ENCODE peak calls at places on chromosomes 13 and 19, in nine cellular contexts. One of them, this sample, is unnamed. For H3K4me1, the result is how much of the 10 kb centered on the place peaks cover.

GRCh38 chr19:1168877-1169791 is 4.9 kb downstream of the SBNO2 start:
- DNase-seq in small intestine: no peak
- DNase-seq in GM12878: no peak
- DNase-seq in right atrium auricular region: no peak
- DNase-seq in neuronal stem cell: no peak
- DNase-seq in suprapubic skin: peak
- DNase-seq in uterus: peak
- DNase-seq in thoracic aorta: no peak
- DNase-seq in aorta: no peak
- DNase-seq in this sample: no peak

GRCh38 chr13:43516401-43516826 is 270.4 kb downstream of the ENOX1 start:
- DNase-seq in small intestine: no peak
- DNase-seq in GM12878: no peak
- DNase-seq in right atrium auricular region: no peak
- DNase-seq in neuronal stem cell: no peak
- DNase-seq in suprapubic skin: no peak
- DNase-seq in uterus: peak
- DNase-seq in thoracic aorta: no peak
- DNase-seq in aorta: no peak
- DNase-seq in this sample: no peak

GRCh38 chr13:102312841-102313240 is 89.0 kb downstream of the FGF14 start:
- DNase-seq in small intestine: no peak
- DNase-seq in GM12878: no peak
- DNase-seq in right atrium auricular region: no peak
- DNase-seq in neuronal stem cell: no peak
- DNase-seq in suprapubic skin: no peak
- DNase-seq in uterus: no peak
- DNase-seq in thoracic aorta: no peak
- DNase-seq in aorta: no peak
- DNase-seq in this sample: no peak

GRCh38 chr19:19543640-19544039 is 5.6 kb downstream of the CILP2 start:
- DNase-seq in small intestine: no peak
- DNase-seq in GM12878: no peak
- DNase-seq in right atrium auricular region: no peak
- DNase-seq in neuronal stem cell: no peak
- DNase-seq in suprapubic skin: no peak
- DNase-seq in uterus: no peak
- DNase-seq in thoracic aorta: no peak
- DNase-seq in aorta: no peak
- DNase-seq in this sample: no peak

GRCh38 chr13:110216403-110217041 is 90.4 kb downstream of the COL4A1 start:
- DNase-seq in small intestine: no peak
- DNase-seq in GM12878: no peak
- DNase-seq in right atrium auricular region: peak
- DNase-seq in neuronal stem cell: no peak
- DNase-seq in suprapubic skin: no peak
- DNase-seq in uterus: peak
- DNase-seq in thoracic aorta: peak
- DNase-seq in aorta: no peak
- DNase-seq in this sample: no peak

GRCh38 chr19:49890349-49891311 is 6.1 kb downstream of the IL4I1 start:
- DNase-seq in small intestine: peak
- DNase-seq in GM12878: no peak
- DNase-seq in right atrium auricular region: no peak
- DNase-seq in neuronal stem cell: peak
- DNase-seq in suprapubic skin: no peak
- DNase-seq in uterus: no peak
- DNase-seq in thoracic aorta: no peak
- DNase-seq in aorta: no peak
- DNase-seq in this sample: peak

GRCh38 chr13:27713767-27714166 is 78.5 kb upstream of the GSX1 start:
- DNase-seq in small intestine: no peak
- DNase-seq in GM12878: no peak
- DNase-seq in right atrium auricular region: no peak
- DNase-seq in neuronal stem cell: no peak
- DNase-seq in suprapubic skin: no peak
- DNase-seq in uterus: no peak
- DNase-seq in thoracic aorta: no peak
- DNase-seq in aorta: no peak
- DNase-seq in this sample: no peak

GRCh38 chr13:81058916-81059290 is 718.0 kb upstream of the SPRY2 start:
- DNase-seq in small intestine: no peak
- DNase-seq in GM12878: no peak
- DNase-seq in right atrium auricular region: no peak
- DNase-seq in neuronal stem cell: no peak
- DNase-seq in suprapubic skin: no peak
- DNase-seq in uterus: no peak
- DNase-seq in thoracic aorta: no peak
- DNase-seq in aorta: no peak
- DNase-seq in this sample: no peak

GRCh38 chr19:2627319-2627829 is 75.1 kb downstream of the GNG7 start:
- DNase-seq in small intestine: peak
- DNase-seq in GM12878: no peak
- DNase-seq in right atrium auricular region: peak
- DNase-seq in neuronal stem cell: no peak
- DNase-seq in suprapubic skin: no peak
- DNase-seq in uterus: peak
- DNase-seq in thoracic aorta: peak
- DNase-seq in aorta: peak
- DNase-seq in this sample: peak

GRCh38 chr13:31160857-31161582 is 684 bp downstream of the HSPH1 start:
- DNase-seq in small intestine: peak
- DNase-seq in GM12878: peak
- DNase-seq in right atrium auricular region: peak
- DNase-seq in neuronal stem cell: peak
- DNase-seq in suprapubic skin: no peak
- DNase-seq in uterus: peak
- DNase-seq in thoracic aorta: peak
- DNase-seq in aorta: peak
- DNase-seq in this sample: peak

GRCh38 chr13:28447989-28448388 is 46.9 kb downstream of the FLT1 start:
- DNase-seq in small intestine: no peak
- DNase-seq in GM12878: no peak
- DNase-seq in right atrium auricular region: no peak
- DNase-seq in neuronal stem cell: no peak
- DNase-seq in suprapubic skin: no peak
- DNase-seq in uterus: no peak
- DNase-seq in thoracic aorta: no peak
- DNase-seq in aorta: no peak
- DNase-seq in this sample: no peak

GRCh38 chr19:50447750-50448149 is 15.1 kb downstream of the MYBPC2 start:
- DNase-seq in small intestine: no peak
- DNase-seq in GM12878: no peak
- DNase-seq in right atrium auricular region: no peak
- DNase-seq in neuronal stem cell: no peak
- DNase-seq in suprapubic skin: no peak
- DNase-seq in uterus: no peak
- DNase-seq in thoracic aorta: no peak
- DNase-seq in aorta: no peak
- DNase-seq in this sample: no peak

GRCh38 chr13:27306364-27306763 is 35.7 kb downstream of the RASL11A start:
- DNase-seq in small intestine: no peak
- DNase-seq in GM12878: no peak
- DNase-seq in right atrium auricular region: no peak
- DNase-seq in neuronal stem cell: no peak
- DNase-seq in suprapubic skin: peak
- DNase-seq in uterus: no peak
- DNase-seq in thoracic aorta: no peak
- DNase-seq in aorta: no peak
- DNase-seq in this sample: no peak

GRCh38 chr13:110498327-110498726 is 63.2 kb downstream of the RAB20 start:
- DNase-seq in small intestine: no peak
- DNase-seq in GM12878: no peak
- DNase-seq in right atrium auricular region: no peak
- DNase-seq in neuronal stem cell: no peak
- DNase-seq in suprapubic skin: no peak
- DNase-seq in uterus: no peak
- DNase-seq in thoracic aorta: no peak
- DNase-seq in aorta: no peak
- DNase-seq in this sample: no peak

GRCh38 chr19:35718345-35719041 is 690 bp downstream of the KMT2B start:
- DNase-seq in small intestine: peak
- DNase-seq in GM12878: no peak
- DNase-seq in right atrium auricular region: no peak
- DNase-seq in neuronal stem cell: peak
- DNase-seq in suprapubic skin: peak
- DNase-seq in uterus: peak
- DNase-seq in thoracic aorta: no peak
- DNase-seq in aorta: no peak
- DNase-seq in this sample: peak

GRCh38 chr13:60613080-60613479 is 216.1 kb downstream of the TDRD3 start:
- DNase-seq in small intestine: no peak
- DNase-seq in GM12878: no peak
- DNase-seq in right atrium auricular region: no peak
- DNase-seq in neuronal stem cell: no peak
- DNase-seq in suprapubic skin: no peak
- DNase-seq in uterus: no peak
- DNase-seq in thoracic aorta: no peak
- DNase-seq in aorta: no peak
- DNase-seq in this sample: no peak

GRCh38 chr19:40610396-40611064 is 9.4 kb downstream of the LTBP4 start:
- DNase-seq in small intestine: peak
- DNase-seq in GM12878: no peak
- DNase-seq in right atrium auricular region: no peak
- DNase-seq in neuronal stem cell: no peak
- DNase-seq in suprapubic skin: no peak
- DNase-seq in uterus: no peak
- DNase-seq in thoracic aorta: no peak
- DNase-seq in aorta: peak
- DNase-seq in this sample: peak

GRCh38 chr13:106449096-106449495 is 86.4 kb downstream of the EFNB2 start:
- DNase-seq in small intestine: no peak
- DNase-seq in GM12878: no peak
- DNase-seq in right atrium auricular region: no peak
- DNase-seq in neuronal stem cell: no peak
- DNase-seq in suprapubic skin: no peak
- DNase-seq in uterus: no peak
- DNase-seq in thoracic aorta: no peak
- DNase-seq in aorta: no peak
- DNase-seq in this sample: no peak
- H3K4me1 ChIP-seq in small intestine: under half
- H3K4me1 ChIP-seq in GM12878: under half
- H3K4me1 ChIP-seq in right atrium auricular region: under half
- H3K4me1 ChIP-seq in neuronal stem cell: under half
- H3K4me1 ChIP-seq in suprapubic skin: under half
- H3K4me1 ChIP-seq in uterus: under half
- H3K4me1 ChIP-seq in thoracic aorta: under half
- H3K4me1 ChIP-seq in aorta: under half
- H3K4me1 ChIP-seq in this sample: under half

GRCh38 chr13:99722419-99722818 is 221.1 kb downstream of the TM9SF2 start:
- DNase-seq in small intestine: no peak
- DNase-seq in GM12878: no peak
- DNase-seq in right atrium auricular region: no peak
- DNase-seq in neuronal stem cell: no peak
- DNase-seq in suprapubic skin: no peak
- DNase-seq in uterus: no peak
- DNase-seq in thoracic aorta: no peak
- DNase-seq in aorta: no peak
- DNase-seq in this sample: no peak

GRCh38 chr13:99722931-99723330 is 221.7 kb downstream of the TM9SF2 start:
- DNase-seq in small intestine: peak
- DNase-seq in GM12878: peak
- DNase-seq in right atrium auricular region: no peak
- DNase-seq in neuronal stem cell: no peak
- DNase-seq in suprapubic skin: peak
- DNase-seq in uterus: no peak
- DNase-seq in thoracic aorta: no peak
- DNase-seq in aorta: no peak
- DNase-seq in this sample: no peak

GRCh38 chr13:99724633-99725517 is 223.6 kb downstream of the TM9SF2 start:
- DNase-seq in small intestine: peak
- DNase-seq in GM12878: peak
- DNase-seq in right atrium auricular region: no peak
- DNase-seq in neuronal stem cell: no peak
- DNase-seq in suprapubic skin: no peak
- DNase-seq in uterus: no peak
- DNase-seq in thoracic aorta: no peak
- DNase-seq in aorta: no peak
- DNase-seq in this sample: no peak

GRCh38 chr13:99723847-99724246 is 222.6 kb downstream of the TM9SF2 start:
- DNase-seq in small intestine: no peak
- DNase-seq in GM12878: no peak
- DNase-seq in right atrium auricular region: no peak
- DNase-seq in neuronal stem cell: no peak
- DNase-seq in suprapubic skin: no peak
- DNase-seq in uterus: no peak
- DNase-seq in thoracic aorta: no peak
- DNase-seq in aorta: no peak
- DNase-seq in this sample: no peak

GRCh38 chr13:99721606-99722384 is 220.5 kb downstream of the TM9SF2 start:
- DNase-seq in small intestine: no peak
- DNase-seq in GM12878: no peak
- DNase-seq in right atrium auricular region: no peak
- DNase-seq in neuronal stem cell: peak
- DNase-seq in suprapubic skin: peak
- DNase-seq in uterus: no peak
- DNase-seq in thoracic aorta: no peak
- DNase-seq in aorta: no peak
- DNase-seq in this sample: no peak
- H3K27ac ChIP-seq in small intestine: no peak
- H3K27ac ChIP-seq in GM12878: no peak
- H3K27ac ChIP-seq in right atrium auricular region: no peak
- H3K27ac ChIP-seq in neuronal stem cell: peak
- H3K27ac ChIP-seq in suprapubic skin: no peak
- H3K27ac ChIP-seq in uterus: no peak
- H3K27ac ChIP-seq in thoracic aorta: no peak
- H3K27ac ChIP-seq in aorta: no peak
- H3K27ac ChIP-seq in this sample: no peak

DNA sequence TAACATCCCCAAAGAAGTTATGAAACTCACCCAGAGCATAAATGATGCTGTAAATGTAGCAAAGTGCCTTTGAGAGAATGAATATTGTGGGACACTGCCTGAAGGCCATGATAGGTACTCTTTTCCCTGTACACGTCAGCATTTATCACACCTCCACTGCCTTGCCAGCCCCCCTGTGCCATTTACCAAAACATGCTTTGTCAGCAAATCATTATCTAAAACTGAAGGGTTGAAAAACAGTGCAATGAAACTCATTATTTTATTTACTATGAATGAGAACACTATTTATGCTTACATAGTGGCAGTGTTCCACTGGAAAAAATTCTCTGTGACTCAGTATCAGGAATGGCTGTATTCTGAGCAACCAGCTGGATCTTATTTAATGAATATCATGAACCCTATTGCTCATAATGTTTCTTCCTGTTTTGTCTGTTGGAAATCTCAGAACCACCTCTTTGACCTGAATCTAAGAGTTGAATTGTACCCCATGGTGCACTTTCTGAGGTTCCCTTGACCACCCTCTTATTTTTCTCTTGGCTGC is 564.1 kb downstream of the DCT start:
- DNase-seq in small intestine: no peak
- DNase-seq in GM12878: no peak
- DNase-seq in right atrium auricular region: no peak
- DNase-seq in neuronal stem cell: no peak
- DNase-seq in suprapubic skin: no peak
- DNase-seq in uterus: no peak
- DNase-seq in thoracic aorta: no peak
- DNase-seq in aorta: no peak
- DNase-seq in this sample: no peak
- H3K4me1 ChIP-seq in small intestine: under half
- H3K4me1 ChIP-seq in GM12878: under half
- H3K4me1 ChIP-seq in right atrium auricular region: under half
- H3K4me1 ChIP-seq in neuronal stem cell: under half
- H3K4me1 ChIP-seq in suprapubic skin: under half
- H3K4me1 ChIP-seq in uterus: under half
- H3K4me1 ChIP-seq in thoracic aorta: under half
- H3K4me1 ChIP-seq in aorta: under half
- H3K4me1 ChIP-seq in this sample: under half

GRCh38 chr19:4976412-4977298 is 7.7 kb downstream of the KDM4B start:
- DNase-seq in small intestine: peak
- DNase-seq in GM12878: no peak
- DNase-seq in right atrium auricular region: peak
- DNase-seq in neuronal stem cell: no peak
- DNase-seq in suprapubic skin: peak
- DNase-seq in uterus: peak
- DNase-seq in thoracic aorta: peak
- DNase-seq in aorta: peak
- DNase-seq in this sample: no peak
- H3K27ac ChIP-seq in small intestine: no peak
- H3K27ac ChIP-seq in GM12878: no peak
- H3K27ac ChIP-seq in right atrium auricular region: peak
- H3K27ac ChIP-seq in neuronal stem cell: peak
- H3K27ac ChIP-seq in suprapubic skin: peak
- H3K27ac ChIP-seq in uterus: peak
- H3K27ac ChIP-seq in thoracic aorta: peak
- H3K27ac ChIP-seq in aorta: peak
- H3K27ac ChIP-seq in this sample: no peak